ENCODE peak calls at places on chromosomes 12 and 14, in eight cellular contexts. One of them, this sample, is unnamed.

GRCh38 chr12:95358111-95359083 is 115.6 kb upstream of the METAP2 start:
- DNase-seq in neural progenitor cell: no peak
- DNase-seq in pancreas: no peak
- DNase-seq in dorsolateral prefrontal cortex: no peak
- DNase-seq in B cell: no peak
- DNase-seq in MCF 10A: no peak
- DNase-seq in RWPE1: no peak
- DNase-seq in foreskin fibroblast: peak; percentile 57
- DNase-seq in this sample: no peak

GRCh38 chr12:110689002-110689600 is at the start of gene HVCN1:
- DNase-seq in neural progenitor cell: peak; percentile 82
- DNase-seq in pancreas: peak; percentile 68
- DNase-seq in dorsolateral prefrontal cortex: no peak
- DNase-seq in B cell: peak; percentile 89
- DNase-seq in MCF 10A: no peak
- DNase-seq in RWPE1: no peak
- DNase-seq in foreskin fibroblast: peak; percentile 58
- DNase-seq in this sample: peak; percentile 63

GRCh38 chr12:116609715-116610114 is 50.5 kb downstream of the MAP1LC3B2 start:
- DNase-seq in neural progenitor cell: peak; percentile 76
- DNase-seq in pancreas: no peak
- DNase-seq in dorsolateral prefrontal cortex: no peak
- DNase-seq in B cell: no peak
- DNase-seq in MCF 10A: no peak
- DNase-seq in RWPE1: no peak
- DNase-seq in foreskin fibroblast: peak; percentile 31
- DNase-seq in this sample: peak; percentile 64

GRCh38 chr14:78737606-78738005 is 567.4 kb downstream of the NRXN3 start:
- DNase-seq in neural progenitor cell: peak; percentile 22
- DNase-seq in pancreas: no peak
- DNase-seq in dorsolateral prefrontal cortex: no peak
- DNase-seq in B cell: no peak
- DNase-seq in MCF 10A: no peak
- DNase-seq in RWPE1: no peak
- DNase-seq in foreskin fibroblast: no peak
- DNase-seq in this sample: no peak

GRCh38 chr12:93297032-93297431 is 80.7 kb upstream of the NUDT4 start:
- DNase-seq in neural progenitor cell: no peak
- DNase-seq in pancreas: no peak
- DNase-seq in dorsolateral prefrontal cortex: no peak
- DNase-seq in B cell: peak; percentile 36
- DNase-seq in MCF 10A: no peak
- DNase-seq in RWPE1: no peak
- DNase-seq in foreskin fibroblast: no peak
- DNase-seq in this sample: no peak

GRCh38 chr14:99033951-99034350 is 238.0 kb downstream of the BCL11B start:
- DNase-seq in neural progenitor cell: no peak
- DNase-seq in pancreas: no peak
- DNase-seq in dorsolateral prefrontal cortex: no peak
- DNase-seq in B cell: no peak
- DNase-seq in MCF 10A: no peak
- DNase-seq in RWPE1: no peak
- DNase-seq in foreskin fibroblast: no peak
- DNase-seq in this sample: no peak

GRCh38 chr12:110345176-110345651 is 58.3 kb downstream of the ANAPC7 start:
- DNase-seq in neural progenitor cell: no peak
- DNase-seq in pancreas: no peak
- DNase-seq in dorsolateral prefrontal cortex: no peak
- DNase-seq in B cell: no peak
- DNase-seq in MCF 10A: no peak
- DNase-seq in RWPE1: peak; percentile 88
- DNase-seq in foreskin fibroblast: no peak
- DNase-seq in this sample: no peak

GRCh38 chr12:59619461-59620240 is 23.8 kb downstream of the SLC16A7 start:
- DNase-seq in neural progenitor cell: no peak
- DNase-seq in pancreas: no peak
- DNase-seq in dorsolateral prefrontal cortex: no peak
- DNase-seq in B cell: no peak
- DNase-seq in MCF 10A: no peak
- DNase-seq in RWPE1: no peak
- DNase-seq in foreskin fibroblast: no peak
- DNase-seq in this sample: peak; percentile 31

GRCh38 chr12:18261273-18261672 is at the start of gene PIK3C2G:
- DNase-seq in neural progenitor cell: no peak
- DNase-seq in pancreas: no peak
- DNase-seq in dorsolateral prefrontal cortex: no peak
- DNase-seq in B cell: no peak
- DNase-seq in MCF 10A: peak; percentile 43
- DNase-seq in RWPE1: no peak
- DNase-seq in foreskin fibroblast: no peak
- DNase-seq in this sample: no peak

GRCh38 chr12:92398565-92399309 is 253.1 kb upstream of the BTG1 start:
- DNase-seq in neural progenitor cell: peak; percentile 37
- DNase-seq in pancreas: no peak
- DNase-seq in dorsolateral prefrontal cortex: no peak
- DNase-seq in B cell: no peak
- DNase-seq in MCF 10A: no peak
- DNase-seq in RWPE1: no peak
- DNase-seq in foreskin fibroblast: no peak
- DNase-seq in this sample: no peak

GRCh38 chr12:99910342-99910741 is 74.4 kb downstream of the ANKS1B start:
- DNase-seq in neural progenitor cell: no peak
- DNase-seq in pancreas: no peak
- DNase-seq in dorsolateral prefrontal cortex: no peak
- DNase-seq in B cell: no peak
- DNase-seq in MCF 10A: no peak
- DNase-seq in RWPE1: no peak
- DNase-seq in foreskin fibroblast: no peak
- DNase-seq in this sample: no peak

GRCh38 chr12:31729728-31730127 is 907 bp upstream of the AMN1 start:
- DNase-seq in neural progenitor cell: no peak
- DNase-seq in pancreas: no peak
- DNase-seq in dorsolateral prefrontal cortex: no peak
- DNase-seq in B cell: no peak
- DNase-seq in MCF 10A: no peak
- DNase-seq in RWPE1: no peak
- DNase-seq in foreskin fibroblast: no peak
- DNase-seq in this sample: no peak

GRCh38 chr12:31727197-31727596 is 1.6 kb downstream of the AMN1 start:
- DNase-seq in neural progenitor cell: no peak
- DNase-seq in pancreas: no peak
- DNase-seq in dorsolateral prefrontal cortex: no peak
- DNase-seq in B cell: no peak
- DNase-seq in MCF 10A: no peak
- DNase-seq in RWPE1: no peak
- DNase-seq in foreskin fibroblast: no peak
- DNase-seq in this sample: no peak

GRCh38 chr12:31726575-31726974 is 2.2 kb downstream of the AMN1 start:
- DNase-seq in neural progenitor cell: no peak
- DNase-seq in pancreas: no peak
- DNase-seq in dorsolateral prefrontal cortex: no peak
- DNase-seq in B cell: no peak
- DNase-seq in MCF 10A: no peak
- DNase-seq in RWPE1: no peak
- DNase-seq in foreskin fibroblast: no peak
- DNase-seq in this sample: no peak

GRCh38 chr12:31728289-31728916 is 418 bp downstream of the AMN1 start:
- DNase-seq in neural progenitor cell: no peak
- DNase-seq in pancreas: no peak
- DNase-seq in dorsolateral prefrontal cortex: peak; percentile 60
- DNase-seq in B cell: peak; percentile 38
- DNase-seq in MCF 10A: no peak
- DNase-seq in RWPE1: peak; percentile 54
- DNase-seq in foreskin fibroblast: no peak
- DNase-seq in this sample: peak; percentile 63

GRCh38 chr12:31728917-31729640 is at the start of gene AMN1:
- DNase-seq in neural progenitor cell: peak; percentile 100
- DNase-seq in pancreas: peak; percentile 99
- DNase-seq in dorsolateral prefrontal cortex: peak; percentile 98
- DNase-seq in B cell: peak; percentile 89
- DNase-seq in MCF 10A: peak; percentile 94
- DNase-seq in RWPE1: peak; percentile 99
- DNase-seq in foreskin fibroblast: peak; percentile 100
- DNase-seq in this sample: peak; percentile 99
- TF ChIP-seq CTCF in neural progenitor cell: no peak
- TF ChIP-seq CTCF in pancreas: no peak
- TF ChIP-seq CTCF in dorsolateral prefrontal cortex: peak; percentile 37
- TF ChIP-seq CTCF in B cell: no peak
- TF ChIP-seq CTCF in MCF 10A: no peak
- TF ChIP-seq CTCF in RWPE1: no peak
- TF ChIP-seq CTCF in foreskin fibroblast: no peak
- TF ChIP-seq CTCF in this sample: no peak

DNA sequence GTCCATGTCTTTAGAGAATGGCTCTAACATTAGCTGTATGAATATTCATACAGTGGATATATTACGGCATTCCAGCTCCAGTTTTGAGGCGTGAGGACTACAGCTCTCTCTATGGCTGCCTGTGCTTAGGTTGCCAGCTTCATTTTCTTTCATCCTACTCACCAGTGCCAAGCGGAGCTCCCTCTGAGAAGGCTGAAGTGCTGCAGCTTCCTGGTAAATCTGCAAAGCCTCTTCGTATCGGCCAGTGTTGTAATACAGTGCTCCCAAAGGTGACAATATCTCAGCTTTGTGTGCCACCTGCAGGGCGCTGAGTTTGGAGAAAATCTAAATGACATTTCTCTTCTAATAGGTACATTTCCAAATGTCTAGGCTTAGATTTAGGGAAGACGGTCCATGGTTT is 19.8 kb upstream of the OVCH1 start:
- DNase-seq in neural progenitor cell: no peak
- DNase-seq in pancreas: no peak
- DNase-seq in dorsolateral prefrontal cortex: no peak
- DNase-seq in B cell: no peak
- DNase-seq in MCF 10A: no peak
- DNase-seq in RWPE1: no peak
- DNase-seq in foreskin fibroblast: no peak
- DNase-seq in this sample: no peak
- TF ChIP-seq CTCF in neural progenitor cell: no peak
- TF ChIP-seq CTCF in pancreas: peak; percentile 16
- TF ChIP-seq CTCF in dorsolateral prefrontal cortex: peak; percentile 49
- TF ChIP-seq CTCF in B cell: no peak
- TF ChIP-seq CTCF in MCF 10A: no peak
- TF ChIP-seq CTCF in RWPE1: no peak
- TF ChIP-seq CTCF in foreskin fibroblast: no peak
- TF ChIP-seq CTCF in this sample: no peak

GRCh38 chr14:61925043-61925442 is 162.8 kb downstream of the SNAPC1 start:
- DNase-seq in neural progenitor cell: peak; percentile 56
- DNase-seq in pancreas: no peak
- DNase-seq in dorsolateral prefrontal cortex: no peak
- DNase-seq in B cell: peak; percentile 32
- DNase-seq in MCF 10A: peak; percentile 64
- DNase-seq in RWPE1: no peak
- DNase-seq in foreskin fibroblast: peak; percentile 60
- DNase-seq in this sample: peak; percentile 34
- TF ChIP-seq CTCF in neural progenitor cell: peak; percentile 60
- TF ChIP-seq CTCF in pancreas: no peak
- TF ChIP-seq CTCF in dorsolateral prefrontal cortex: peak; percentile 31
- TF ChIP-seq CTCF in B cell: peak; percentile 66
- TF ChIP-seq CTCF in MCF 10A: peak; percentile 49
- TF ChIP-seq CTCF in RWPE1: no peak
- TF ChIP-seq CTCF in foreskin fibroblast: peak; percentile 34
- TF ChIP-seq CTCF in this sample: peak; percentile 24

GRCh38 chr14:77200406-77200985 is 18.9 kb downstream of the TMEM63C start:
- DNase-seq in neural progenitor cell: no peak
- DNase-seq in pancreas: peak; percentile 34
- DNase-seq in dorsolateral prefrontal cortex: no peak
- DNase-seq in B cell: no peak
- DNase-seq in MCF 10A: no peak
- DNase-seq in RWPE1: no peak
- DNase-seq in foreskin fibroblast: no peak
- DNase-seq in this sample: no peak
- TF ChIP-seq CTCF in neural progenitor cell: no peak
- TF ChIP-seq CTCF in pancreas: no peak
- TF ChIP-seq CTCF in dorsolateral prefrontal cortex: no peak
- TF ChIP-seq CTCF in B cell: no peak
- TF ChIP-seq CTCF in MCF 10A: no peak
- TF ChIP-seq CTCF in RWPE1: no peak
- TF ChIP-seq CTCF in foreskin fibroblast: no peak
- TF ChIP-seq CTCF in this sample: no peak

DNA sequence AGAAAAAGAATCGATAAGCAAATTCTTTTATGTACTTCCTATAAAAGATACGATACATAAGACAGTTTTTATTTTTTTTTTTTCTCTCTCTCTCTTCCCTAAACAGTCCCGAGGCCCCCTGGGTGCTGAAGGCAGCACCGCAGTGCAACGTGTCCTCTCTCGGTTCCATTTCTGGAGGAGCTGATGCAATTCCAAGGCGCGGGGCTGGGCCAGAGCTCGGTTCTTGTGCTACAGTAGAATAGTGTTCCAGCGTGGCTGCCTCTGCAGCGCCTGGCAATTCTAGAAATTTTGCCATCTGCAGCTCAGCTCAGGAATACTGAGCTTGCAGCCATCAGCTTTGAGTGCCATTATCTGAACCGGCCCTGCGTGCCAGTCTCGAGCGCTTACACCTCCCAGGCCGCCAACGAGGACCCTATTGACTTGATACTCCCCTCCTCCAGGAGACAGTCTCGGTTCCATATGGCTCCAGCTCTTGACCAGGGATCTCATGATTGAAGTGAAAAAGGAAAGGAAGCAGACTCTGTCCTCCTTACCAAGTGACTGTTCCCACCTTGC is 630 bp downstream of the ALDH1L2 start:
- DNase-seq in neural progenitor cell: peak; percentile 34
- DNase-seq in pancreas: peak; percentile 69
- DNase-seq in dorsolateral prefrontal cortex: peak; percentile 66
- DNase-seq in B cell: peak; percentile 19
- DNase-seq in MCF 10A: peak; percentile 83
- DNase-seq in RWPE1: no peak
- DNase-seq in foreskin fibroblast: peak; percentile 92
- DNase-seq in this sample: peak; percentile 24
- TF ChIP-seq CTCF in neural progenitor cell: no peak
- TF ChIP-seq CTCF in pancreas: no peak
- TF ChIP-seq CTCF in dorsolateral prefrontal cortex: no peak
- TF ChIP-seq CTCF in B cell: no peak
- TF ChIP-seq CTCF in MCF 10A: no peak
- TF ChIP-seq CTCF in RWPE1: no peak
- TF ChIP-seq CTCF in foreskin fibroblast: peak; percentile 3
- TF ChIP-seq CTCF in this sample: no peak

GRCh38 chr12:44628180-44628579 is 247.9 kb downstream of the NELL2 start:
- DNase-seq in neural progenitor cell: no peak
- DNase-seq in pancreas: no peak
- DNase-seq in dorsolateral prefrontal cortex: no peak
- DNase-seq in B cell: no peak
- DNase-seq in MCF 10A: no peak
- DNase-seq in RWPE1: no peak
- DNase-seq in foreskin fibroblast: no peak
- DNase-seq in this sample: peak; percentile 31
- TF ChIP-seq CTCF in neural progenitor cell: no peak
- TF ChIP-seq CTCF in pancreas: no peak
- TF ChIP-seq CTCF in dorsolateral prefrontal cortex: no peak
- TF ChIP-seq CTCF in B cell: no peak
- TF ChIP-seq CTCF in MCF 10A: no peak
- TF ChIP-seq CTCF in RWPE1: no peak
- TF ChIP-seq CTCF in foreskin fibroblast: no peak
- TF ChIP-seq CTCF in this sample: no peak

DNA sequence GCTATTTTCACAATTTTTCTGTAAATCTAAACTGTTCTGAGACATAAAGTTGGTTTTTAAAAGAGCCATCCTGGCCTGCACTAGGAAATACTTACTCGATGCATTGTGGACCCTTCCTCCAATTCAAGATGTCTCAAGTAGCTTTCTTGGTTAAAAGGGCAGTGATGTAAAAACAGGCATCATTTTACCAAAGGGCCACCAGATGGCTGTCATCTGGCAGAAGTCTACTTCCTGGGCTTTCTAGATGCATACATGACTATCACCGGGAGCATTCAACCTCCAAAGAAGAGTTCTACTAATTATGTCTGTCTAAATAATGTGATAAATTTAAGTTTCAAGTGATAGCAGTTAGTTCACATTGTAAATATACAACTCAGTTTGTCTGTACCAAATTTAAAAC is 96.8 kb upstream of the FRMD6 start:
- DNase-seq in neural progenitor cell: peak; percentile 10
- DNase-seq in pancreas: no peak
- DNase-seq in dorsolateral prefrontal cortex: no peak
- DNase-seq in B cell: no peak
- DNase-seq in MCF 10A: peak; percentile 28
- DNase-seq in RWPE1: no peak
- DNase-seq in foreskin fibroblast: peak; percentile 71
- DNase-seq in this sample: no peak
- TF ChIP-seq CTCF in neural progenitor cell: peak; percentile 13
- TF ChIP-seq CTCF in pancreas: no peak
- TF ChIP-seq CTCF in dorsolateral prefrontal cortex: no peak
- TF ChIP-seq CTCF in B cell: no peak
- TF ChIP-seq CTCF in MCF 10A: no peak
- TF ChIP-seq CTCF in RWPE1: no peak
- TF ChIP-seq CTCF in foreskin fibroblast: peak; percentile 16
- TF ChIP-seq CTCF in this sample: no peak

This sample was measured in activated CD8-positive, alpha-beta T cell treated with anti-CD3 and anti-CD28 coated beads for 36 hours.